ENCODE peak calls at places on chromosomes 6 and 20, in nine cellular contexts. Z is stimulated activated naive B cell treated with anti-CD40 and anti-IgM and Interleukin-4, amounts not matched to agents 10 μg/mL and 1 μg/mL and 100 μg/mL, for 72 hours; F is ACHN; T is GM06990; K is GM12892; I is neural crest cell; L is iPS-NIHi11; P is HT1080; Y is OCI-M1. H is an unnamed sample.

GRCh38 chr6:125802943-125803377 is 12.2 kb downstream of the NCOA7 start:
- DNase-seq in Z (no peak), F (no peak), T (no peak), K (no peak), I (no peak), L (no peak), P (peak; percentile 59), Y (peak; percentile 71), H (no peak)

GRCh38 chr20:38353298-38353697 is 7.0 kb downstream of the LBP start:
- DNase-seq in Z (no peak), F (no peak), T (no peak), K (no peak), I (no peak), L (peak; percentile 31), P (no peak), Y (peak; percentile 3), H (peak; percentile 21)

GRCh38 chr6:159311618-159312017 is 142.4 kb downstream of the FNDC1 start:
- DNase-seq in Z (no peak), F (no peak), T (no peak), K (no peak), I (no peak), L (no peak), P (peak; percentile 12), Y (no peak), H (no peak)

GRCh38 chr6:147058786-147059434 is 145.3 kb upstream of the STXBP5 start:
- DNase-seq in Z (no peak), F (peak; percentile 2), T (no peak), K (no peak), I (no peak), L (no peak), P (no peak), Y (no peak), H (no peak)

GRCh38 chr20:3405139-3405538 is 2.3 kb downstream of the DNAAF9 start:
- DNase-seq in Z (no peak), F (no peak), T (no peak), K (no peak), I (no peak), L (peak; percentile 29), P (no peak), Y (no peak), H (no peak)

GRCh38 chr20:13838664-13839063 is 53.8 kb downstream of the NDUFAF5 start:
- DNase-seq in Z (no peak), F (no peak), T (no peak), K (no peak), I (no peak), L (no peak), P (no peak), Y (no peak), H (no peak)

GRCh38 chr6:140858381-140858971 is 1274.2 kb upstream of the GJE1 start:
- DNase-seq in Z (no peak), F (no peak), T (no peak), K (no peak), I (no peak), L (no peak), P (no peak), Y (no peak), H (no peak)

GRCh38 chr20:50278684-50279531 is 88.3 kb downstream of the CEBPB start:
- DNase-seq in Z (no peak), F (no peak), T (no peak), K (no peak), I (no peak), L (no peak), P (no peak), Y (peak; percentile 43), H (peak; percentile 55)

GRCh38 chr6:16020259-16020658 is 108.6 kb upstream of the MYLIP start:
- DNase-seq in Z (no peak), F (no peak), T (no peak), K (no peak), I (no peak), L (no peak), P (no peak), Y (no peak), H (no peak)

GRCh38 chr6:87742106-87742505 is 40.1 kb upstream of the AKIRIN2 start:
- DNase-seq in Z (peak; percentile 31), F (no peak), T (peak; percentile 71), K (no peak), I (no peak), L (no peak), P (peak; percentile 41), Y (peak; percentile 50), H (no peak)

GRCh38 chr20:11108102-11108842 is 434.5 kb upstream of the JAG1 start:
- DNase-seq in Z (no peak), F (no peak), T (no peak), K (no peak), I (no peak), L (no peak), P (no peak), Y (peak; percentile 87), H (no peak)

GRCh38 chr6:63636516-63636968 is 940 bp downstream of the PHF3 start:
- DNase-seq in Z (no peak), F (peak; percentile 37), T (no peak), K (no peak), I (peak; percentile 19), L (peak; percentile 32), P (peak; percentile 52), Y (peak; percentile 79), H (peak; percentile 42)

GRCh38 chr6:31122803-31123706 is 2.8 kb upstream of the CDSN start:
- DNase-seq in Z (no peak), F (no peak), T (no peak), K (no peak), I (no peak), L (peak; percentile 45), P (peak; percentile 84), Y (peak; percentile 36), H (peak; percentile 84)

GRCh38 chr20:5786930-5787826 is 37.0 kb downstream of the SHLD1 start:
- DNase-seq in Z (no peak), F (no peak), T (no peak), K (no peak), I (no peak), L (no peak), P (peak; percentile 46), Y (peak; percentile 17), H (peak; percentile 36)

GRCh38 chr6:39684790-39685485 is 40.3 kb downstream of the KIF6 start:
- DNase-seq in Z (no peak), F (no peak), T (no peak), K (no peak), I (no peak), L (peak; percentile 18), P (peak; percentile 26), Y (peak; percentile 10), H (peak; percentile 41)

GRCh38 chr20:50305636-50306477 is 115.2 kb downstream of the CEBPB start:
- DNase-seq in Z (no peak), F (no peak), T (no peak), K (no peak), I (no peak), L (no peak), P (no peak), Y (no peak), H (no peak)

GRCh38 chr6:6815732-6816131 is 227.2 kb downstream of the LY86 start:
- DNase-seq in Z (no peak), F (no peak), T (no peak), K (no peak), I (no peak), L (no peak), P (no peak), Y (no peak), H (no peak)

GRCh38 chr6:138517635-138518034 is 18.3 kb upstream of the NHSL1 start:
- DNase-seq in Z (peak; percentile 51), F (peak; percentile 31), T (peak; percentile 11), K (peak; percentile 13), I (no peak), L (peak; percentile 69), P (peak; percentile 36), Y (peak; percentile 62), H (peak; percentile 42)

GRCh38 chr20:41029150-41029872 is 689 bp downstream of the TOP1 start:
- DNase-seq in Z (peak; percentile 24), F (peak; percentile 29), T (peak; percentile 63), K (peak; percentile 42), I (peak; percentile 15), L (peak; percentile 62), P (peak; percentile 28), Y (peak; percentile 62), H (peak; percentile 31)

GRCh38 chr6:163585932-163586437 is 171.5 kb downstream of the QKI start:
- DNase-seq in Z (no peak), F (peak; percentile 70), T (no peak), K (no peak), I (no peak), L (no peak), P (peak; percentile 87), Y (peak; percentile 82), H (peak; percentile 66)

GRCh38 chr6:160221423-160221822 is 37.2 kb downstream of the SLC22A2 start:
- DNase-seq in Z (no peak), F (peak; percentile 49), T (no peak), K (no peak), I (no peak), L (no peak), P (peak; percentile 40), Y (peak; percentile 64), H (no peak)

GRCh38 chr6:161374971-161375873 is 101.4 kb upstream of the AGPAT4 start:
- DNase-seq in Z (no peak), F (no peak), T (no peak), K (no peak), I (no peak), L (peak; percentile 56), P (no peak), Y (peak; percentile 19), H (peak; percentile 76)

GRCh38 chr20:2729251-2729713 is 36.7 kb downstream of the EBF4 start:
- DNase-seq in Z (no peak), F (no peak), T (no peak), K (peak; percentile 21), I (no peak), L (no peak), P (no peak), Y (peak; percentile 56), H (no peak)

GRCh38 chr6:34295721-34296120 is 46.9 kb upstream of the SMIM29 start:
- DNase-seq in Z (peak; percentile 42), F (peak; percentile 68), T (peak; percentile 61), K (peak; percentile 43), I (no peak), L (no peak), P (peak; percentile 5), Y (no peak), H (no peak)

GRCh38 chr6:126812651-126813050 is 305.8 kb upstream of the RSPO3 start:
- DNase-seq in Z (no peak), F (no peak), T (no peak), K (no peak), I (no peak), L (no peak), P (peak; percentile 7), Y (peak; percentile 48), H (no peak)

GRCh38 chr20:38726849-38727601 is 2.7 kb downstream of the SLC32A1 start:
- DNase-seq in Z (peak; percentile 52), F (no peak), T (peak; percentile 50), K (peak; percentile 41), I (peak; percentile 83), L (peak; percentile 81), P (no peak), Y (peak; percentile 53), H (peak; percentile 45)

GRCh38 chr20:62944184-62944583 is 6.2 kb downstream of the GID8 start:
- DNase-seq in Z (no peak), F (no peak), T (no peak), K (no peak), I (no peak), L (no peak), P (no peak), Y (no peak), H (no peak)

GRCh38 chr20:17109307-17109706 is 117.5 kb upstream of the PCSK2 start:
- DNase-seq in Z (no peak), F (no peak), T (no peak), K (no peak), I (no peak), L (no peak), P (no peak), Y (no peak), H (no peak)

GRCh38 chr20:56690531-56691175 is 61.5 kb downstream of the TFAP2C start:
- DNase-seq in Z (no peak), F (no peak), T (no peak), K (no peak), I (no peak), L (no peak), P (no peak), Y (no peak), H (no peak)

GRCh38 chr6:5095236-5095635 is 10.1 kb downstream of the PPP1R3G start:
- DNase-seq in Z (no peak), F (peak; percentile 68), T (no peak), K (no peak), I (no peak), L (no peak), P (peak; percentile 13), Y (no peak), H (no peak)

GRCh38 chr6:36679043-36679821 is 718 bp downstream of the CDKN1A start:
- DNase-seq in Z (peak; percentile 31), F (peak; percentile 35), T (peak; percentile 60), K (no peak), I (peak; percentile 22), L (no peak), P (peak; percentile 46), Y (no peak), H (no peak)